ENCODE peak calls at places on chromosomes 16 and 17, in eight cellular contexts. H, P, N, V, X, K, A and Y are unnamed samples.

GRCh38 chr16:17151335-17151734 is 319.4 kb downstream of the XYLT1 start:
- DNase-seq in H (no peak), P (no peak), N (no peak), V (no peak), X (no peak), K (no peak), A (no peak), Y (no peak)

GRCh38 chr17:795276-795675 is 13.1 kb downstream of the MRM3 start:
- DNase-seq in H (no peak), P (no peak), N (no peak), V (no peak), X (no peak), K (peak), A (no peak), Y (no peak)

GRCh38 chr17:55454906-55455474 is 33.4 kb upstream of the MMD start:
- DNase-seq in H (peak), P (no peak), N (no peak), V (no peak), X (no peak), K (no peak), A (no peak), Y (no peak)

GRCh38 chr16:80014241-80014939 is 413.9 kb upstream of the MAF start:
- DNase-seq in H (no peak), P (no peak), N (no peak), V (no peak), X (no peak), K (no peak), A (no peak), Y (no peak)

GRCh38 chr17:6064855-6065254 is 5.3 kb upstream of the WSCD1 start:
- DNase-seq in H (no peak), P (no peak), N (no peak), V (no peak), X (no peak), K (peak), A (no peak), Y (no peak)

GRCh38 chr17:45149669-45150603 is 1.7 kb downstream of the HEXIM1 start:
- DNase-seq in H (peak), P (peak), N (peak), V (no peak), X (peak), K (peak), A (peak), Y (peak)

GRCh38 chr16:87653234-87653633 is 50.9 kb downstream of the JPH3 start:
- DNase-seq in H (peak), P (no peak), N (no peak), V (no peak), X (no peak), K (no peak), A (no peak), Y (no peak)

GRCh38 chr17:35799942-35800341 is 4.5 kb upstream of the MMP28 start:
- DNase-seq in H (peak), P (peak), N (peak), V (peak), X (no peak), K (peak), A (peak), Y (peak)

GRCh38 chr16:27383511-27384243 is 18.3 kb upstream of the IL21R start:
- DNase-seq in H (no peak), P (peak), N (no peak), V (no peak), X (peak), K (peak), A (no peak), Y (no peak)

GRCh38 chr16:28878083-28878926 is at the start of gene ATP2A1:
- DNase-seq in H (no peak), P (no peak), N (no peak), V (no peak), X (no peak), K (no peak), A (no peak), Y (no peak)

GRCh38 chr16:46885960-46886763 is 2.0 kb downstream of the GPT2 start:
- DNase-seq in H (no peak), P (no peak), N (no peak), V (no peak), X (no peak), K (no peak), A (peak), Y (peak)

GRCh38 chr17:1095093-1095852 is 84.5 kb downstream of the ABR start:
- DNase-seq in H (no peak), P (peak), N (no peak), V (no peak), X (no peak), K (peak), A (no peak), Y (peak)

GRCh38 chr17:43701318-43701743 is 39.6 kb upstream of the MEOX1 start:
- DNase-seq in H (no peak), P (no peak), N (no peak), V (peak), X (peak), K (peak), A (no peak), Y (no peak)

GRCh38 chr16:5709889-5710288 is 612.3 kb upstream of the EEF2KMT start:
- DNase-seq in H (no peak), P (no peak), N (no peak), V (no peak), X (no peak), K (no peak), A (no peak), Y (no peak)

GRCh38 chr16:2842340-2843000 is 12.4 kb downstream of the ZG16B start:
- DNase-seq in H (no peak), P (peak), N (no peak), V (no peak), X (peak), K (peak), A (no peak), Y (peak)

GRCh38 chr17:40313660-40314556 is 4.9 kb downstream of the RARA start:
- DNase-seq in H (no peak), P (peak), N (no peak), V (no peak), X (no peak), K (no peak), A (peak), Y (no peak)

GRCh38 chr17:81294512-81295030 is 536 bp downstream of the SLC38A10 start:
- DNase-seq in H (peak), P (peak), N (no peak), V (no peak), X (peak), K (peak), A (peak), Y (peak)

GRCh38 chr16:5451641-5452040 is 354.0 kb upstream of the EEF2KMT start:
- DNase-seq in H (no peak), P (no peak), N (no peak), V (no peak), X (no peak), K (no peak), A (no peak), Y (no peak)

GRCh38 chr17:44464037-44464436 is 39.2 kb downstream of the GPATCH8 start:
- DNase-seq in H (no peak), P (no peak), N (no peak), V (no peak), X (no peak), K (no peak), A (no peak), Y (no peak)

GRCh38 chr16:88430524-88431446 is 22.3 kb upstream of the ZFPM1 start:
- DNase-seq in H (no peak), P (peak), N (no peak), V (no peak), X (peak), K (peak), A (no peak), Y (no peak)

GRCh38 chr16:11253009-11253994 is 2.7 kb downstream of the SOCS1 start:
- DNase-seq in H (no peak), P (no peak), N (no peak), V (no peak), X (peak), K (no peak), A (no peak), Y (no peak)

GRCh38 chr17:50919321-50920040 is 53.3 kb upstream of the TOB1 start:
- DNase-seq in H (peak), P (peak), N (peak), V (peak), X (peak), K (peak), A (peak), Y (peak)

GRCh38 chr16:424623-425081 is 797 bp upstream of the RAB11FIP3 start:
- DNase-seq in H (no peak), P (peak), N (no peak), V (peak), X (peak), K (no peak), A (peak), Y (peak)

GRCh38 chr16:426115-426905 is 861 bp downstream of the RAB11FIP3 start:
- DNase-seq in H (no peak), P (no peak), N (no peak), V (no peak), X (no peak), K (peak), A (peak), Y (no peak)

GRCh38 chr16:425082-425718 is at the start of gene RAB11FIP3:
- DNase-seq in H (peak), P (peak), N (no peak), V (peak), X (peak), K (peak), A (peak), Y (peak)

GRCh38 chr16:426906-427249 is 1.4 kb downstream of the RAB11FIP3 start:
- DNase-seq in H (no peak), P (no peak), N (no peak), V (no peak), X (no peak), K (no peak), A (no peak), Y (no peak)

GRCh38 chr16:424033-424622 is 1.3 kb upstream of the RAB11FIP3 start:
- DNase-seq in H (peak), P (peak), N (no peak), V (peak), X (peak), K (no peak), A (peak), Y (peak)
- TF ChIP-seq POLR2A in H (no peak), P (no peak), N (no peak), V (no peak), X (no peak), K (no peak), A (peak), Y (no peak)

DNA sequence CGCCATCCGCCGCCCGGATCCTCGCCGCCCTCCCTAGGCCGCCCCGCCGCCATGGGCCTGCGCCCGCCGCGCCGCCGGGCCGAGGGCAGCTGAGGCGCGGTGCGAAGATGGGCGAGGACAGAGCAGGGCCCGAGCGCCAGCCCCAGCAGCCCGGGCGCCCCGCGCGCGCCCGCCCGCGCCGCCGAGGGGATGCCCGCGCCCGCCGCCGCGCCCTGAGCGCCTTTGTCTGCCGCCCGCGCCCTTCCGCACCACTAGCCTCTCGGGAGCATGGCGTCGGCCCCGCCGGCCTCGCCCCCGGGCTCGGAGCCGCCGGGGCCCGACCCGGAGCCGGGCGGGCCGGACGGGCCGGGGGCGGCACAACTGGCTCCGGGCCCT is 278 bp downstream of the RAB11FIP3 start:
- DNase-seq in H (no peak), P (no peak), N (no peak), V (no peak), X (no peak), K (no peak), A (no peak), Y (no peak)
- TF ChIP-seq POLR2A in H (no peak), P (no peak), N (no peak), V (no peak), X (no peak), K (no peak), A (no peak), Y (no peak)

GRCh38 chr17:77140878-77141767 is at the start of gene SEC14L1:
- DNase-seq in H (no peak), P (peak), N (no peak), V (peak), X (peak), K (peak), A (peak), Y (peak)
- TF ChIP-seq POLR2A in H (peak), P (no peak), N (no peak), V (peak), X (no peak), K (no peak), A (no peak), Y (no peak)

DNA sequence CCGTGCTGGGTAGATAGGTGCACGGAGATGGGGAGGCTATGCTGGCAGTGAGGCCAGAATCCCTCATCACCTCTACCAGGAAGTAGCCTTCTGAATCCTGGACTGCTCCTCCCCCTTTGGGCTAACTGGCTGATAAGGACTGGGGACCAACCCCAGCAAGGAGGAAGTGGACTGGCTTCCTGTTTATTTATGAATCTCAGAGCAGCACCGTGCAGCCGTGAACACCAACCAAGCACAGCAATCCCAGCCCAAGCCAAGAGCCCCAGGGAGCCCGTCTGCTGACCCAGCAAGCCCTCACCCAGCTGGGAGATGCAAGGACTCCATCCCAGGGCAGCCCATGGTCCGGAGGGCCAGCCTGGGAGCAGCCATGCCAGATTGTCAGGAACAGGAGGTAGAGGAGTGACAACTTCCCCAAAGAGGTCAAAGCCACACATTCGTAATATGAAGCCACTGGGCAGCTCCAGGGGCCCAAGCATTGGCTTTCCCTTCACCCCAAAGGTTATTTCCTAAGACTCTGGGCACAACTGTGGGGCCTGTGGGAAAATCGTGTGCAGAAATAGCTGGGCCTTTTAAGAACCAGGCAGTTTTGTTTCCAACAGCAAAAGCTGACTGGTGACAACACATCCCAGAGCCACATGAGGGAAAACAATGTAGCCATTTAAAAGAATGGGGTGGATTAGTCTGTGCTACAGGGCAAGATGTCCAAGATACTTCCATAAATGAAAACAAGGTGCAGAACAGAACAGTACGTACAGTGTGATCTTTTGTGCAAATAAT is 23.9 kb downstream of the PHB1 start:
- DNase-seq in H (no peak), P (peak), N (no peak), V (peak), X (peak), K (peak), A (no peak), Y (peak)
- TF ChIP-seq POLR2A in H (no peak), P (no peak), N (no peak), V (no peak), X (no peak), K (no peak), A (no peak), Y (no peak)

DNA sequence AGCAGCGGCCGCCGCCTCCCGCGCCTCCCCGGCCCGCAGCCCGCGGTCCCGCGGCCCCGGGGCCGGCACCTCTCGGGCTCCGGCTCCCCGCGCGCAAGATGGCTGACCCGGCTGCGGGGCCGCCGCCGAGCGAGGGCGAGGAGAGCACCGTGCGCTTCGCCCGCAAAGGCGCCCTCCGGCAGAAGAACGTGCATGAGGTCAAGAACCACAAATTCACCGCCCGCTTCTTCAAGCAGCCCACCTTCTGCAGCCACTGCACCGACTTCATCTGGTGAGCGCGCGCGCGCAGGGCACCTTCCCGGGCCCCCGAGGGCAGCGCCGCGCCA is 258 bp downstream of the PRKCB start:
- DNase-seq in H (no peak), P (no peak), N (no peak), V (no peak), X (no peak), K (no peak), A (no peak), Y (no peak)
- TF ChIP-seq POLR2A in H (no peak), P (no peak), N (no peak), V (no peak), X (no peak), K (no peak), A (no peak), Y (no peak)

GRCh38 chr17:28646039-28646754 is 1.2 kb upstream of the BLTP2 start:
- DNase-seq in H (no peak), P (no peak), N (no peak), V (no peak), X (peak), K (no peak), A (no peak), Y (no peak)
- TF ChIP-seq POLR2A in H (no peak), P (no peak), N (no peak), V (no peak), X (no peak), K (no peak), A (no peak), Y (no peak)

GRCh38 chr17:47229535-47230443 is 20.6 kb downstream of the MYL4 start:
- DNase-seq in H (peak), P (peak), N (peak), V (peak), X (peak), K (peak), A (peak), Y (peak)
- TF ChIP-seq POLR2A in H (no peak), P (no peak), N (no peak), V (no peak), X (no peak), K (no peak), A (peak), Y (no peak)

GRCh38 chr16:67968440-67969285 is at the start of gene SLC12A4:
- DNase-seq in H (peak), P (peak), N (peak), V (peak), X (peak), K (peak), A (peak), Y (peak)
- TF ChIP-seq POLR2A in H (peak), P (peak), N (no peak), V (peak), X (peak), K (no peak), A (peak), Y (no peak)